ENCODE peak calls at places on chromosome 14, in four cellular contexts. H is cardiac fibroblast, J is hippocampal formation, F is endothelial cell. M is an unnamed sample.
A peak's percentile ranks its signal among the peaks of the same experiment; 100 is the strongest.

GRCh38 chr14:73494593-73494992 is 3.9 kb downstream of the RIOX1 start:
- DNase-seq in H (no peak), J (no peak), F (no peak), M (no peak)

GRCh38 chr14:101600336-101600890 is 39.1 kb downstream of the DIO3 start:
- DNase-seq in F (no peak), H (no peak), J (no peak), M (no peak)

GRCh38 chr14:102187044-102187443 is 47.3 kb downstream of the WDR20 start:
- DNase-seq in F (no peak), H (peak; percentile 78), J (no peak), M (no peak)

GRCh38 chr14:99006271-99006670 is 265.7 kb downstream of the BCL11B start:
- DNase-seq in F (no peak), H (no peak), J (no peak), M (no peak)

GRCh38 chr14:45051180-45051579 is 32.7 kb upstream of the PRPF39 start:
- DNase-seq in F (no peak), H (no peak), J (no peak), M (no peak)

GRCh38 chr14:61281186-61281676 is at the start of gene TMEM30B:
- DNase-seq in F (no peak), J (no peak), H (no peak), M (no peak)

GRCh38 chr14:75871181-75871880 is 110.5 kb downstream of the TGFB3 start:
- DNase-seq in F (no peak), J (no peak), H (peak; percentile 62), M (no peak)

GRCh38 chr14:23209651-23210423 is 26.4 kb upstream of the SLC7A8 start:
- DNase-seq in H (peak; percentile 2), F (no peak), J (no peak), M (no peak)

GRCh38 chr14:36367985-36368774 is 47.7 kb upstream of the MBIP start:
- DNase-seq in J (no peak), H (no peak), F (no peak), M (no peak)

GRCh38 chr14:32728526-32728925 is 210.2 kb upstream of the NPAS3 start:
- DNase-seq in H (no peak), F (no peak), J (peak; percentile 56), M (no peak)

GRCh38 chr14:101823511-101824120 is 62.1 kb downstream of the PPP2R5C start:
- DNase-seq in H (peak; percentile 36), F (no peak), J (no peak), M (peak; percentile 74)

GRCh38 chr14:48008646-48009045 is 333.2 kb upstream of the MDGA2 start:
- DNase-seq in H (no peak), F (no peak), J (no peak), M (no peak)

GRCh38 chr14:89848165-89848564 is 106.4 kb downstream of the EFCAB11 start:
- DNase-seq in H (peak; percentile 38), F (no peak), J (peak; percentile 15), M (no peak)

GRCh38 chr14:103520657-103521437 is 1.8 kb downstream of the CKB start:
- DNase-seq in J (peak; percentile 64), H (peak; percentile 58), F (peak; percentile 68), M (peak; percentile 54)

GRCh38 chr14:106372870-106373657 is 846.7 kb downstream of the TMEM121 start:
- DNase-seq in J (no peak), F (no peak), H (no peak), M (peak; percentile 73)

GRCh38 chr14:91985008-91985407 is 37.5 kb upstream of the FBLN5 start:
- DNase-seq in F (no peak), J (no peak), H (peak; percentile 43), M (no peak)

GRCh38 chr14:55807059-55807499 is 227.1 kb downstream of the KTN1 start:
- DNase-seq in J (no peak), F (no peak), H (peak; percentile 99), M (peak; percentile 70)

GRCh38 chr14:83269583-83269982 is 1735.9 kb upstream of the SEL1L start:
- DNase-seq in J (no peak), F (no peak), H (no peak), M (no peak)

GRCh38 chr14:76874734-76875133 is 48.5 kb downstream of the LRRC74A start:
- DNase-seq in F (no peak), H (no peak), J (no peak), M (no peak)

GRCh38 chr14:105894978-105895881 is 368.8 kb downstream of the TMEM121 start:
- DNase-seq in J (no peak), H (no peak), F (no peak), M (no peak)

GRCh38 chr14:103125098-103126070 is 2.1 kb downstream of the TNFAIP2 start:
- DNase-seq in J (no peak), F (no peak), H (no peak), M (no peak)

GRCh38 chr14:42192659-42193425 is 586.2 kb downstream of the LRFN5 start:
- DNase-seq in F (no peak), J (no peak), H (peak; percentile 90), M (no peak)

GRCh38 chr14:29868000-29868399 is 59.6 kb downstream of the PRKD1 start:
- DNase-seq in J (no peak), H (peak; percentile 36), F (no peak), M (no peak)

GRCh38 chr14:98167702-98168101 is 1104.3 kb downstream of the BCL11B start:
- DNase-seq in H (no peak), J (no peak), F (no peak), M (no peak)

GRCh38 chr14:100695423-100695738 is 31.3 kb upstream of the DLK1 start:
- DNase-seq in F (no peak), H (no peak), J (no peak), M (no peak)

GRCh38 chr14:68137704-68138619 is 318.4 kb downstream of the RAD51B start:
- DNase-seq in J (peak; percentile 67), F (no peak), H (peak; percentile 84), M (no peak)

GRCh38 chr14:22391908-22392307 is 197.1 kb downstream of the DAD1 start:
- DNase-seq in J (peak; percentile 56), F (peak; percentile 59), H (peak; percentile 83), M (no peak)

GRCh38 chr14:103563089-103563620 is 395 bp downstream of the COA8 start:
- DNase-seq in H (no peak), J (no peak), F (peak; percentile 38), M (no peak)

GRCh38 chr14:95463173-95463901 is 53.1 kb downstream of the SYNE3 start:
- DNase-seq in F (no peak), J (no peak), H (no peak), M (peak; percentile 3)

GRCh38 chr14:103879570-103880333 is 32.4 kb upstream of the PPP1R13B start:
- DNase-seq in F (peak; percentile 34), H (peak; percentile 59), J (no peak), M (no peak)

GRCh38 chr14:56664811-56665421 is 85.3 kb downstream of the TMEM260 start:
- DNase-seq in F (no peak), J (no peak), H (no peak), M (no peak)

GRCh38 chr14:96823652-96824051 is 26.5 kb downstream of the VRK1 start:
- DNase-seq in F (no peak), H (no peak), J (no peak), M (no peak)

M was measured in activated T-helper 1 cell treated with anti-CD3 and anti-CD28 coated beads, Interleukin-12 subunit alpha, Interleukin-12 subunit beta, Interleukin-2, Interleukin-4 antibody, amounts not matched to agents 30 ng/mL and 10 ng/mL and 1 ng/mL, durations not matched to agents 14 hours and 24 hours and 36 hours.